ENCODE peak calls at places on chromosomes 2 and 18, in nine cellular contexts. X is HCT116, D is lower lobe of right lung, V is heart left ventricle, Y is uterus, U is right cardiac atrium, H is RWPE2, Z is colonic mucosa, A is pancreas. S is an unnamed sample.
A peak's percentile ranks its signal among the peaks of the same experiment; 100 is the strongest.

GRCh38 chr2:229783108-229783721 is 68.9 kb upstream of the DNER start:
- DNase-seq in H (no peak), V (no peak), Z (no peak), D (no peak), A (no peak), Y (no peak), U (no peak), X (no peak), S (no peak)

GRCh38 chr2:109208071-109208950 is 79.3 kb downstream of the SH3RF3 start:
- DNase-seq in H (no peak), U (no peak), D (no peak), A (no peak), V (no peak), Z (no peak), Y (no peak), X (no peak), S (no peak)

GRCh38 chr2:120740375-120740764 is 4.7 kb downstream of the GLI2 start:
- DNase-seq in U (no peak), D (no peak), V (no peak), Y (no peak), A (no peak), Z (peak; percentile 7), X (no peak), H (no peak), S (no peak)

GRCh38 chr2:130872276-130873125 is 35.8 kb downstream of the ARHGEF4 start:
- DNase-seq in A (no peak), Z (no peak), D (no peak), U (no peak), Y (no peak), X (no peak), V (no peak), H (no peak), S (no peak)

GRCh38 chr2:49687873-49688272 is 533.6 kb upstream of the FSHR start:
- DNase-seq in V (no peak), D (no peak), U (no peak), A (no peak), Y (no peak), Z (no peak), H (no peak), X (no peak), S (no peak)

GRCh38 chr2:83572400-83572799 is 886.7 kb downstream of the SUCLG1 start:
- DNase-seq in Y (no peak), V (no peak), Z (no peak), A (no peak), X (no peak), H (no peak), U (no peak), D (no peak), S (no peak)

GRCh38 chr2:64698668-64699444 is 45.1 kb upstream of the SERTAD2 start:
- DNase-seq in A (no peak), Y (no peak), X (peak; percentile 24), H (no peak), D (no peak), U (no peak), Z (no peak), V (no peak), S (no peak)

GRCh38 chr18:57807336-57808117 is 4.4 kb upstream of the ATP8B1 start:
- DNase-seq in D (no peak), U (no peak), X (no peak), A (no peak), Y (no peak), Z (no peak), V (no peak), H (no peak), S (no peak)

GRCh38 chr2:240603081-240603835 is 16.7 kb downstream of the CAPN10 start:
- DNase-seq in X (no peak), V (no peak), D (peak; percentile 34), A (peak; percentile 47), H (peak; percentile 31), Y (peak; percentile 9), Z (no peak), U (no peak), S (no peak)

GRCh38 chr2:227888289-227888688 is 16.9 kb downstream of the DAW1 start:
- DNase-seq in H (no peak), V (no peak), Z (peak; percentile 45), Y (no peak), D (no peak), U (peak; percentile 52), X (peak; percentile 32), A (no peak), S (no peak)

GRCh38 chr18:75858754-75859153 is 431.3 kb upstream of the SMIM21 start:
- DNase-seq in A (no peak), U (no peak), X (no peak), V (no peak), H (no peak), D (no peak), Z (no peak), Y (no peak), S (no peak)

GRCh38 chr2:219387284-219388126 is at the start of gene DNPEP:
- DNase-seq in A (peak; percentile 100), V (peak; percentile 85), U (peak; percentile 97), D (peak; percentile 94), Y (peak; percentile 83), X (peak; percentile 73), Z (peak; percentile 97), H (peak; percentile 87), S (peak; percentile 97)

GRCh38 chr2:36731941-36732700 is 35.6 kb downstream of the VIT start:
- DNase-seq in A (no peak), X (no peak), V (no peak), D (no peak), H (no peak), Y (no peak), U (no peak), Z (no peak), S (no peak)

GRCh38 chr2:88638743-88639142 is 11.5 kb upstream of the EIF2AK3 start:
- DNase-seq in A (no peak), H (no peak), U (no peak), D (no peak), Z (no peak), X (no peak), V (no peak), Y (no peak), S (no peak)

GRCh38 chr18:56108486-56109367 is 520.7 kb upstream of the TCF4 start:
- DNase-seq in D (no peak), A (no peak), U (no peak), Y (peak; percentile 35), X (no peak), V (no peak), H (no peak), Z (no peak), S (no peak)

GRCh38 chr2:220104871-220105351 is 477.5 kb downstream of the SLC4A3 start:
- DNase-seq in V (peak; percentile 15), H (no peak), X (no peak), Z (no peak), D (no peak), Y (no peak), A (no peak), U (peak; percentile 74), S (no peak)

GRCh38 chr2:239322414-239323086 is 78.3 kb downstream of the HDAC4 start:
- DNase-seq in H (no peak), A (no peak), U (no peak), X (no peak), V (no peak), D (no peak), Z (peak; percentile 70), Y (peak; percentile 32), S (peak; percentile 61)
- H3K4me1 ChIP-seq in H (no peaks in the 10 kb centered on the region), A (peaks cover 11% of the 10 kb centered on the region), U (peaks cover 8% of the 10 kb centered on the region), X (peaks cover 72% of the 10 kb centered on the region), V (peaks cover 56% of the 10 kb centered on the region), D (peaks cover 29% of the 10 kb centered on the region), Z (peaks cover 7% of the 10 kb centered on the region), Y (peaks cover 1% of the 10 kb centered on the region), S (peaks cover 85% of the 10 kb centered on the region)

DNA sequence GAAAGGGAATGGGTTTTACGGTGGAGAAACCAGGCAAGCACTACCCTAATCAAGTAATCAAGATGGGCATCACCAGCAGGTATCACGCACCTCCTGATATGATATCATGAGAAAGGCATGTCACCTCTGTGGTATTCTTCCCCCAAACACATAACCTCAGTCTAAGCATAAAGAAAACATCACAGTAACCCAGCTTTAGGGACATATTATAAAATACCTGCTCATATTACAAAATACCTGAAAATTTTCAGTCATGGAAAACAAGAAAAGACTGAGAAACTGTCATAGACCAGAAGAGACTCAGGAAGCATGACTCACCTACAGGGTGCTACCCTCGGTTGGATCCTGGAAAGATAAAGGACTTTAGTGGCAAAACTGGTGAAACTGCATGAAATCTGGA is 30.5 kb downstream of the GCKR start:
- DNase-seq in Y (no peak), H (no peak), A (no peak), U (no peak), Z (no peak), D (no peak), X (peak; percentile 33), V (no peak), S (no peak)
- H3K27me3 ChIP-seq in Y (no peaks in the 10 kb centered on the region), H (no peaks in the 10 kb centered on the region), A (no peaks in the 10 kb centered on the region), U (no peaks in the 10 kb centered on the region), Z (no peaks in the 10 kb centered on the region), D (peaks cover 4% of the 10 kb centered on the region), X (no peaks in the 10 kb centered on the region), V (peaks cover 6% of the 10 kb centered on the region), S (peaks cover 3% of the 10 kb centered on the region)

GRCh38 chr2:46555646-46556205 is 76.4 kb downstream of the TMEM247 start:
- DNase-seq in D (no peak), Y (no peak), H (no peak), Z (no peak), X (no peak), A (no peak), U (no peak), V (no peak), S (no peak)
- H3K27ac ChIP-seq in D (no peak overlapping the region), Y (peak overlapping the region; percentile 27), H (no peak overlapping the region), Z (no peak overlapping the region), X (no peak overlapping the region), A (no peak overlapping the region), U (no peak overlapping the region), V (peak overlapping the region; percentile 71), S (no peak overlapping the region)

GRCh38 chr2:8028436-8028835 is 653.4 kb upstream of the ID2 start:
- DNase-seq in U (no peak), Z (no peak), A (no peak), Y (no peak), X (no peak), H (no peak), D (no peak), V (no peak), S (no peak)

GRCh38 chr2:8024506-8024905 is 657.4 kb upstream of the ID2 start:
- DNase-seq in U (no peak), X (no peak), A (no peak), Y (no peak), D (no peak), H (no peak), Z (no peak), V (no peak), S (no peak)

GRCh38 chr2:8028036-8028435 is 653.8 kb upstream of the ID2 start:
- DNase-seq in V (no peak), Y (no peak), U (no peak), H (no peak), X (no peak), A (no peak), D (no peak), Z (no peak), S (no peak)

GRCh38 chr2:8027387-8027786 is 654.5 kb upstream of the ID2 start:
- DNase-seq in Y (no peak), U (no peak), D (no peak), Z (no peak), X (no peak), V (no peak), H (no peak), A (no peak), S (no peak)

DNA sequence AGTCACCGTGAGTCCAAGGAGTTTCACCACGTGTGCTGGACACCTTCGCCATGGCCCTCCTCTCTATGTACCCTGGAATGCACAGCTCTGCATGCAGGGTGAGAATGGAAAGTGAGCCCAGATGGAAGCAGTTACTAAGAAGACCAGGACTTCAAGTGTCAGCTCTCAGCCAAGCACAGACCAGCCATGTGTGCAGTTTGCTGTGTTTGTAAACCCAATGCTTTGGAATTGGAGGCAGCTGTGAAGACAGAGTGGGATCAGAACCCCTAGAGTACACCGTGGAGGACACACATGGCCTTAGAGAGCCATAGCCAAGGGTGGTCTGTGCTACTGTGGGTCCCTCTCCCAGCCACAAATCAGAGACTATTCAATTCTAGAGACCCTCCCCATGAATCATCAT is 655.5 kb upstream of the ID2 start:
- DNase-seq in X (no peak), A (no peak), H (no peak), Y (no peak), U (no peak), V (no peak), D (no peak), Z (no peak), S (no peak)
- H3K4me1 ChIP-seq in X (no peaks in the 10 kb centered on the region), A (no peaks in the 10 kb centered on the region), H (no peaks in the 10 kb centered on the region), Y (no peaks in the 10 kb centered on the region), U (no peaks in the 10 kb centered on the region), V (no peaks in the 10 kb centered on the region), D (no peaks in the 10 kb centered on the region), Z (no peaks in the 10 kb centered on the region), S (no peaks in the 10 kb centered on the region)